ENCODE peak calls at places on chromosomes 16 and 17, in seven cellular contexts. One of them, this sample, is unnamed.

GRCh38 chr17:3817851-3818605 is 17.0 kb upstream of the ITGAE start:
- DNase-seq in SK-N-SH: no peak
- DNase-seq in GM12878: no peak
- DNase-seq in H1: no peak
- DNase-seq in HCT116: no peak
- DNase-seq in HepG2: no peak
- DNase-seq in K562: no peak
- DNase-seq in this sample: no peak

GRCh38 chr16:23214796-23215195 is 32.3 kb downstream of the SCNN1G start:
- DNase-seq in SK-N-SH: no peak
- DNase-seq in GM12878: no peak
- DNase-seq in H1: no peak
- DNase-seq in HCT116: no peak
- DNase-seq in HepG2: no peak
- DNase-seq in K562: no peak
- DNase-seq in this sample: no peak

GRCh38 chr17:53032861-53033271 is 789.9 kb upstream of the KIF2B start:
- DNase-seq in SK-N-SH: peak
- DNase-seq in GM12878: no peak
- DNase-seq in H1: peak
- DNase-seq in HCT116: peak
- DNase-seq in HepG2: peak
- DNase-seq in K562: no peak
- DNase-seq in this sample: peak

GRCh38 chr17:50221500-50222480 is 20.4 kb upstream of the COL1A1 start:
- DNase-seq in SK-N-SH: no peak
- DNase-seq in GM12878: no peak
- DNase-seq in H1: no peak
- DNase-seq in HCT116: no peak
- DNase-seq in HepG2: no peak
- DNase-seq in K562: no peak
- DNase-seq in this sample: no peak

GRCh38 chr16:7378024-7378695 is 45.5 kb downstream of the RBFOX1 start:
- DNase-seq in SK-N-SH: no peak
- DNase-seq in GM12878: no peak
- DNase-seq in H1: no peak
- DNase-seq in HCT116: no peak
- DNase-seq in HepG2: no peak
- DNase-seq in K562: no peak
- DNase-seq in this sample: no peak

GRCh38 chr16:10608687-10609409 is 28.4 kb upstream of the EMP2 start:
- DNase-seq in SK-N-SH: no peak
- DNase-seq in GM12878: no peak
- DNase-seq in H1: no peak
- DNase-seq in HCT116: no peak
- DNase-seq in HepG2: no peak
- DNase-seq in K562: no peak
- DNase-seq in this sample: no peak

GRCh38 chr17:82378741-82379021 is 7.1 kb downstream of the UTS2R start:
- DNase-seq in SK-N-SH: no peak
- DNase-seq in GM12878: no peak
- DNase-seq in H1: no peak
- DNase-seq in HCT116: no peak
- DNase-seq in HepG2: no peak
- DNase-seq in K562: no peak
- DNase-seq in this sample: no peak

GRCh38 chr16:54240180-54241125 is 46.1 kb downstream of the IRX3 start:
- DNase-seq in SK-N-SH: no peak
- DNase-seq in GM12878: no peak
- DNase-seq in H1: no peak
- DNase-seq in HCT116: no peak
- DNase-seq in HepG2: no peak
- DNase-seq in K562: no peak
- DNase-seq in this sample: no peak

GRCh38 chr16:50692999-50693781 is at the start of gene NOD2:
- DNase-seq in SK-N-SH: peak
- DNase-seq in GM12878: no peak
- DNase-seq in H1: peak
- DNase-seq in HCT116: no peak
- DNase-seq in HepG2: no peak
- DNase-seq in K562: peak
- DNase-seq in this sample: peak

GRCh38 chr16:85902366-85903155 is 3.6 kb downstream of the IRF8 start:
- DNase-seq in SK-N-SH: no peak
- DNase-seq in GM12878: peak
- DNase-seq in H1: no peak
- DNase-seq in HCT116: no peak
- DNase-seq in HepG2: no peak
- DNase-seq in K562: no peak
- DNase-seq in this sample: no peak

GRCh38 chr17:66636111-66636510 is 198.8 kb upstream of the CACNG5 start:
- DNase-seq in SK-N-SH: no peak
- DNase-seq in GM12878: no peak
- DNase-seq in H1: no peak
- DNase-seq in HCT116: no peak
- DNase-seq in HepG2: no peak
- DNase-seq in K562: no peak
- DNase-seq in this sample: no peak

GRCh38 chr17:71634376-71634775 is 486.4 kb upstream of the SOX9 start:
- DNase-seq in SK-N-SH: no peak
- DNase-seq in GM12878: no peak
- DNase-seq in H1: no peak
- DNase-seq in HCT116: no peak
- DNase-seq in HepG2: no peak
- DNase-seq in K562: no peak
- DNase-seq in this sample: no peak
- TF ChIP-seq JUND in SK-N-SH: no peak
- TF ChIP-seq JUND in GM12878: no peak
- TF ChIP-seq JUND in H1: no peak
- TF ChIP-seq JUND in HCT116: no peak
- TF ChIP-seq JUND in HepG2: no peak
- TF ChIP-seq JUND in K562: no peak
- TF ChIP-seq JUND in this sample: no peak

GRCh38 chr17:307741-308507 is 44.7 kb downstream of the RPH3AL start:
- DNase-seq in SK-N-SH: no peak
- DNase-seq in GM12878: no peak
- DNase-seq in H1: no peak
- DNase-seq in HCT116: no peak
- DNase-seq in HepG2: no peak
- DNase-seq in K562: no peak
- DNase-seq in this sample: no peak

GRCh38 chr17:310111-311010 is 42.2 kb downstream of the RPH3AL start:
- DNase-seq in SK-N-SH: no peak
- DNase-seq in GM12878: no peak
- DNase-seq in H1: no peak
- DNase-seq in HCT116: no peak
- DNase-seq in HepG2: no peak
- DNase-seq in K562: no peak
- DNase-seq in this sample: no peak

GRCh38 chr17:307295-307691 is 45.3 kb downstream of the RPH3AL start:
- DNase-seq in SK-N-SH: no peak
- DNase-seq in GM12878: no peak
- DNase-seq in H1: no peak
- DNase-seq in HCT116: no peak
- DNase-seq in HepG2: no peak
- DNase-seq in K562: no peak
- DNase-seq in this sample: no peak

GRCh38 chr17:311119-311848 is 41.3 kb downstream of the RPH3AL start:
- DNase-seq in SK-N-SH: no peak
- DNase-seq in GM12878: no peak
- DNase-seq in H1: no peak
- DNase-seq in HCT116: no peak
- DNase-seq in HepG2: no peak
- DNase-seq in K562: no peak
- DNase-seq in this sample: no peak

GRCh38 chr17:309361-309888 is 43.2 kb downstream of the RPH3AL start:
- DNase-seq in SK-N-SH: peak
- DNase-seq in GM12878: no peak
- DNase-seq in H1: peak
- DNase-seq in HCT116: no peak
- DNase-seq in HepG2: peak
- DNase-seq in K562: peak
- DNase-seq in this sample: no peak
- TF ChIP-seq JUND in SK-N-SH: no peak
- TF ChIP-seq JUND in GM12878: no peak
- TF ChIP-seq JUND in H1: no peak
- TF ChIP-seq JUND in HCT116: no peak
- TF ChIP-seq JUND in HepG2: no peak
- TF ChIP-seq JUND in K562: no peak
- TF ChIP-seq JUND in this sample: no peak

GRCh38 chr17:238071-238963 is 56.9 kb upstream of the DOC2B start:
- DNase-seq in SK-N-SH: no peak
- DNase-seq in GM12878: no peak
- DNase-seq in H1: peak
- DNase-seq in HCT116: no peak
- DNase-seq in HepG2: no peak
- DNase-seq in K562: no peak
- DNase-seq in this sample: no peak
- TF ChIP-seq JUND in SK-N-SH: no peak
- TF ChIP-seq JUND in GM12878: no peak
- TF ChIP-seq JUND in H1: no peak
- TF ChIP-seq JUND in HCT116: no peak
- TF ChIP-seq JUND in HepG2: no peak
- TF ChIP-seq JUND in K562: no peak
- TF ChIP-seq JUND in this sample: no peak

GRCh38 chr17:73196500-73196899 is 3.6 kb downstream of the COG1 start:
- DNase-seq in SK-N-SH: no peak
- DNase-seq in GM12878: no peak
- DNase-seq in H1: peak
- DNase-seq in HCT116: no peak
- DNase-seq in HepG2: no peak
- DNase-seq in K562: no peak
- DNase-seq in this sample: peak
- TF ChIP-seq JUND in SK-N-SH: no peak
- TF ChIP-seq JUND in GM12878: no peak
- TF ChIP-seq JUND in H1: no peak
- TF ChIP-seq JUND in HCT116: no peak
- TF ChIP-seq JUND in HepG2: no peak
- TF ChIP-seq JUND in K562: no peak
- TF ChIP-seq JUND in this sample: no peak

GRCh38 chr16:79326549-79326948 is 274.0 kb downstream of the MAF start:
- DNase-seq in SK-N-SH: no peak
- DNase-seq in GM12878: no peak
- DNase-seq in H1: no peak
- DNase-seq in HCT116: no peak
- DNase-seq in HepG2: no peak
- DNase-seq in K562: no peak
- DNase-seq in this sample: no peak
- TF ChIP-seq JUND in SK-N-SH: no peak
- TF ChIP-seq JUND in GM12878: no peak
- TF ChIP-seq JUND in H1: no peak
- TF ChIP-seq JUND in HCT116: no peak
- TF ChIP-seq JUND in HepG2: no peak
- TF ChIP-seq JUND in K562: no peak
- TF ChIP-seq JUND in this sample: no peak

DNA sequence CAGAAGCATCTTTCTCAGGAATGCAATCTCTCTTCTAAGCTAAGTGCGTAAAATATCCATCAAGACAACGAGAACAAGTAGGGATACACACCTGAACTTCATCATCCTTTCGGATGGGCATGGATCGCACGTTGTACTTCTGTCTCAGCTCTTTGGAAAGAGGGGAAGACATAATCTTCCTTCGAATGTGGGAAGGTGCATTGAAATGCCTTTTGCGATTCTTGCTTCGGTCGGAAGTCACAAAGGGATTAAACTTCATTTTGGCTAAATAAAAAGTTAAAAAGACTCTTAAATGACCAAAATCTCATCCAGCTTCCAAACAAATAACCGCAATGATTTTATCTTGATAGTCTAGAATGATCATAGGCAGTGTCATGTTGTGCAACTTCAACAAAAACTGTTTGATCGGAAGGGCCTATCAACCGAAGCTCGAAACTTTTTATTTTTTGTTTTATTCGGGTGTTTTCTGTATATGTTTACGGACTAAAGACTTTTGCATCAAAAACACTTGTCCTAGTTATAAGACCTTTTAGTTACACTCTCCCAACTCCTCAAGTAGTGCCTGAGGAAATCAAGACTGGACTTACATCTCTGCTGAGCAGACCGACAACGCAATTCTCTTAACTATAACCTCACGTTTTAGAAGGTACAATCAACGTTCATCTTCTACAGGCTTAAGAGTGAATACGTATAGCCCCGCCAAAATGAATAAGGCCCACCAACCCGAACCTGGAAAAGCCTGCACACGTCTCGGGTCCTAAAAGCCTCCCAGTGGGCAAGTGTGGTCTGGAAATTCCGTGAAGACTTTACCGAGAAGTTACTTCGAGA is 727 bp downstream of the RPL26 start:
- DNase-seq in SK-N-SH: no peak
- DNase-seq in GM12878: no peak
- DNase-seq in H1: no peak
- DNase-seq in HCT116: no peak
- DNase-seq in HepG2: no peak
- DNase-seq in K562: no peak
- DNase-seq in this sample: no peak
- TF ChIP-seq JUND in SK-N-SH: no peak
- TF ChIP-seq JUND in GM12878: no peak
- TF ChIP-seq JUND in H1: no peak
- TF ChIP-seq JUND in HCT116: no peak
- TF ChIP-seq JUND in HepG2: no peak
- TF ChIP-seq JUND in K562: no peak
- TF ChIP-seq JUND in this sample: no peak

GRCh38 chr17:80262291-80262690 is 1.6 kb downstream of the RNF213 start:
- DNase-seq in SK-N-SH: no peak
- DNase-seq in GM12878: no peak
- DNase-seq in H1: no peak
- DNase-seq in HCT116: no peak
- DNase-seq in HepG2: no peak
- DNase-seq in K562: peak
- DNase-seq in this sample: peak

GRCh38 chr17:80261895-80262279 is 1.2 kb downstream of the RNF213 start:
- DNase-seq in SK-N-SH: no peak
- DNase-seq in GM12878: no peak
- DNase-seq in H1: no peak
- DNase-seq in HCT116: no peak
- DNase-seq in HepG2: no peak
- DNase-seq in K562: no peak
- DNase-seq in this sample: no peak

GRCh38 chr17:80259642-80260535 is 763 bp upstream of the RNF213 start:
- DNase-seq in SK-N-SH: peak
- DNase-seq in GM12878: no peak
- DNase-seq in H1: peak
- DNase-seq in HCT116: no peak
- DNase-seq in HepG2: peak
- DNase-seq in K562: peak
- DNase-seq in this sample: peak

GRCh38 chr17:80261159-80261894 is 675 bp downstream of the RNF213 start:
- DNase-seq in SK-N-SH: peak
- DNase-seq in GM12878: no peak
- DNase-seq in H1: peak
- DNase-seq in HCT116: no peak
- DNase-seq in HepG2: peak
- DNase-seq in K562: peak
- DNase-seq in this sample: peak

DNA sequence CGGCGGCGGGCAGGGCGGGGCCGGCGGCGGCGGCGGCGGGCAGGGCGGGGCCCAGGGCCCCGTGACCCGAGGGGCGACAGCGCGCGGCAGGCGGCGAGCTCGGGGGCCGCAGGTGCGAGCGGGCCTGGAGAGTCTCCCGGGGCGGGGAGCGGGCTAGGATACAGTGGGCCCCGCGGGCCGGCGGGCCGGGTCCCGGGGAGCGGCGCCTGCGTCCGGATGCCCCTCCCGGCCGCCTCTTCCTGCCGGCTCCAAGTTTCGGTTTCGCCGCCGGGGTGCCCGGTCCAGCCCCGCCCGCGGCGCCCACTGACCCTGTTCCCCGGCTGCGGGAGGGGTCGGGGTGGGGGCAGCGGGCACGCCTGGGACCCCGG is at the start of gene RNF213:
- DNase-seq in SK-N-SH: peak
- DNase-seq in GM12878: no peak
- DNase-seq in H1: peak
- DNase-seq in HCT116: no peak
- DNase-seq in HepG2: no peak
- DNase-seq in K562: peak
- DNase-seq in this sample: peak
- TF ChIP-seq JUND in SK-N-SH: no peak
- TF ChIP-seq JUND in GM12878: no peak
- TF ChIP-seq JUND in H1: no peak
- TF ChIP-seq JUND in HCT116: no peak
- TF ChIP-seq JUND in HepG2: no peak
- TF ChIP-seq JUND in K562: no peak
- TF ChIP-seq JUND in this sample: no peak

This sample was measured in T47D.